ENCODE peak calls at places on chromosomes 16 and 17, in seven cellular contexts. H is heart left ventricle, T is GM12878, V is GM12891, M is Peyer's patch, O is suprapubic skin, R is H1. D is an unnamed sample.

GRCh38 chr16:85833540-85833914 is 34.0 kb downstream of the COX4I1 start:
- DNase-seq in T (no peak), R (no peak), V (no peak), M (no peak), O (no peak), H (no peak), D (no peak)

GRCh38 chr16:68728558-68728957 is 8.5 kb upstream of the CDH1 start:
- DNase-seq in T (no peak), R (no peak), H (no peak), V (no peak), O (no peak), M (no peak), D (no peak)

GRCh38 chr17:82241183-82241925 is 12.5 kb downstream of the SLC16A3 start:
- DNase-seq in V (no peak), H (peak), M (peak), O (peak), T (no peak), R (no peak), D (peak)

GRCh38 chr16:85926370-85926769 is 27.4 kb downstream of the IRF8 start:
- DNase-seq in O (no peak), R (no peak), M (no peak), T (no peak), H (no peak), V (no peak), D (no peak)

GRCh38 chr16:79468236-79468635 is 132.3 kb downstream of the MAF start:
- DNase-seq in R (no peak), M (no peak), O (no peak), V (no peak), H (no peak), T (no peak), D (no peak)

GRCh38 chr17:11948791-11949190 is 48.5 kb downstream of the ZNF18 start:
- DNase-seq in R (no peak), V (no peak), H (no peak), M (no peak), T (no peak), O (no peak), D (peak)

GRCh38 chr16:74169687-74170522 is 126.7 kb upstream of the PSMD7 start:
- DNase-seq in O (no peak), R (no peak), V (no peak), T (no peak), M (no peak), H (no peak), D (no peak)

GRCh38 chr16:12874135-12874534 is 27.3 kb upstream of the SHISA9 start:
- DNase-seq in M (no peak), T (no peak), V (no peak), R (no peak), H (no peak), O (no peak), D (no peak)

GRCh38 chr16:52035406-52035805 is 511.5 kb downstream of the TOX3 start:
- DNase-seq in O (no peak), R (no peak), M (no peak), H (no peak), V (no peak), T (no peak), D (no peak)

GRCh38 chr17:39628655-39629493 is 2.1 kb downstream of the PPP1R1B start:
- DNase-seq in R (no peak), M (peak), O (no peak), T (no peak), H (no peak), V (no peak), D (no peak)

GRCh38 chr16:79805621-79806020 is 205.1 kb upstream of the MAF start:
- DNase-seq in T (no peak), H (no peak), R (no peak), M (no peak), O (no peak), V (no peak), D (no peak)

GRCh38 chr16:88383401-88384221 is 852 bp downstream of the ZNF469 start:
- DNase-seq in H (no peak), R (no peak), O (no peak), M (no peak), T (no peak), V (no peak), D (no peak)

GRCh38 chr17:78609198-78609597 is 32.0 kb upstream of the DNAH17 start:
- DNase-seq in M (no peak), H (no peak), T (no peak), O (no peak), V (no peak), R (no peak), D (no peak)

GRCh38 chr17:48998557-48999440 is 1.6 kb downstream of the IGF2BP1 start:
- DNase-seq in H (no peak), R (no peak), O (peak), M (no peak), V (no peak), T (no peak), D (no peak)

GRCh38 chr16:21666772-21667171 is 3.0 kb downstream of the OTOA start:
- DNase-seq in R (no peak), V (no peak), M (no peak), T (no peak), H (no peak), O (peak), D (no peak)

GRCh38 chr17:27660436-27660835 is 29.4 kb downstream of the LGALS9 start:
- DNase-seq in V (no peak), M (no peak), O (no peak), T (no peak), R (no peak), H (no peak), D (no peak)

GRCh38 chr17:41391535-41391934 is 5.9 kb downstream of the KRT31 start:
- DNase-seq in V (no peak), R (no peak), T (no peak), O (no peak), M (no peak), H (no peak), D (no peak)

GRCh38 chr16:86462334-86463084 is 47.8 kb upstream of the FOXF1 start:
- DNase-seq in V (no peak), R (no peak), H (no peak), M (peak), O (no peak), T (no peak), D (no peak)

GRCh38 chr17:81735181-81736102 is 23.4 kb downstream of the SLC25A10 start:
- DNase-seq in T (peak), R (no peak), H (no peak), V (no peak), O (no peak), M (peak), D (no peak)

GRCh38 chr17:72600934-72601333 is 480.1 kb downstream of the SOX9 start:
- DNase-seq in H (no peak), V (no peak), R (no peak), T (no peak), O (no peak), M (no peak), D (no peak)

GRCh38 chr17:74738051-74738996 is 1.3 kb downstream of the RAB37 start:
- DNase-seq in T (peak), R (no peak), H (peak), O (no peak), M (peak), V (no peak), D (no peak)

GRCh38 chr17:37278247-37278894 is 97.4 kb upstream of the C17orf78 start:
- DNase-seq in O (no peak), H (no peak), V (no peak), M (no peak), T (no peak), R (no peak), D (no peak)

GRCh38 chr16:2019500-2019899 is at the start of gene NPW:
- DNase-seq in T (no peak), O (no peak), M (no peak), V (no peak), H (peak), R (peak), D (no peak)

GRCh38 chr17:30954046-30954805 is 16.6 kb upstream of the RNF135 start:
- DNase-seq in H (no peak), V (no peak), M (no peak), T (no peak), O (no peak), R (no peak), D (no peak)

GRCh38 chr16:82481455-82481854 is 145.3 kb upstream of the CDH13 start:
- DNase-seq in R (no peak), M (no peak), H (no peak), O (no peak), V (no peak), T (no peak), D (no peak)

GRCh38 chr17:82332669-82333278 is 792 bp downstream of the SECTM1 start:
- DNase-seq in O (no peak), R (no peak), V (no peak), M (peak), T (no peak), H (peak), D (no peak)

GRCh38 chr17:72974605-72975232 is 117.8 kb downstream of the SLC39A11 start:
- DNase-seq in T (no peak), V (no peak), M (peak), H (no peak), O (no peak), R (no peak), D (no peak)

GRCh38 chr17:10089221-10089799 is 109.1 kb downstream of the GAS7 start:
- DNase-seq in H (no peak), O (no peak), M (no peak), R (no peak), T (no peak), V (no peak), D (no peak)

DNA sequence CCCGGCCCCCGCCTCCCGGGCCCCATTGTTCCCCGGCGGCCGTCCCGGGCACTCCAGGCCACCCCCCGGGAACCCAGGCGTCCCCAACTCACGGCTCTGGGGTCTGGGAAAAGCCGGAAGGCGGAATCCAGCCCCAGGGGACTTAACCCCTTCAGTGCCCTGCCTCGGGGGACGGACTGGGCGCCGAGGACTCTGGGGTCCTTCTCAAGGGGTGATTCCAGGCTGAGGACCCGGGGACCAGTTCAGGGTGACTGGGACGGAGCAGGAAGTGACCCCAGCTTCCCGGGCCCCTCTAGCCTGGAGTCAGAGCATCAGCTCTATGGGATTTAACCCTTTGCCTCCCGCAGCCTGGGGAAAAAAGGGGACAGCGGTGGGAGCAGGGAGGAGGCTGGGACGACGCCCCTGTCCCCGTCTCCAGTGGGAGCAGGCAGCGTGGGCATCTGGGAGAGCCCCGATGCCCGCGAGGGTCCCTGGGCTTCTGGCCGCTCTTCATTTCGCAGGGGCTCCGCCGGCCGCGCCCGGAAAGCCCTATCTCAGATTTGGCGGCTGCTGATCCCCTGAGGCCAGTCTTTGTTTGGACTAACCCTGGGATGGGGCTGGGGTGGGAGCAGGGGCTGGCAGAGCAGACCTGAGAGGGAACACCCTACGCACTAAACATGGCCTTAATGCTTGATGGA is at the start of gene ZNF629:
- DNase-seq in R (peak), V (peak), O (no peak), T (no peak), M (peak), H (peak), D (peak)
- TF ChIP-seq POLR2A in R (peak), V (no peak), O (no peak), T (no peak), M (peak), H (no peak), D (no peak)

GRCh38 chr17:3904486-3904885 is 11.6 kb upstream of the CAMKK1 start:
- DNase-seq in H (no peak), T (no peak), M (peak), O (no peak), V (no peak), R (no peak), D (no peak)

GRCh38 chr17:3905017-3905486 is 11.2 kb downstream of the P2RX1 start:
- DNase-seq in R (no peak), H (no peak), T (no peak), O (no peak), M (peak), V (no peak), D (no peak)

GRCh38 chr17:3909257-3909656 is 7.0 kb downstream of the P2RX1 start:
- DNase-seq in V (no peak), R (no peak), T (no peak), O (no peak), M (no peak), H (no peak), D (no peak)

GRCh38 chr17:3907483-3908216 is 8.6 kb downstream of the P2RX1 start:
- DNase-seq in V (no peak), M (no peak), R (no peak), O (no peak), H (no peak), T (no peak), D (no peak)

DNA sequence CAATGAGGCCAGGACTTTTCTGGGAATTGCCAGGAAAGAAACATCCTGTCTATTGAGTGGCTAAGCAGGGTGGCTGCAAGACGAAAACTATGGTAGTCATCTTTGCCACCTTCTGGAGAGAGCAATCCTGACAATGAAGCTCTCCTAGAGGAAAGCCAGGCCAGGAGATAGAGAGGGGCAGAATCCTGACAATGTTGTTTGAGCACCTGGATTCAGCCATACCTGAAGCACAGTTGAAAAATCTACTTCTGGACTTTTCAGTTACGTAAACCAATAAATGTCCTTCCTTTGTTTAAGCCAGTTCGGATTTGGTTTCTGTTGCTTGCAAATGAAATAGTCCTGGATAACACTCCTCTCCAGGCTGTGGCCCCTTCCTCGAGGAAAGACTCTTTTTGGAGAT is 9.4 kb downstream of the P2RX1 start:
- DNase-seq in V (no peak), M (no peak), O (no peak), R (no peak), H (no peak), T (no peak), D (no peak)
- TF ChIP-seq POLR2A in V (no peak), M (no peak), O (no peak), R (no peak), H (no peak), T (no peak), D (no peak)

DNA sequence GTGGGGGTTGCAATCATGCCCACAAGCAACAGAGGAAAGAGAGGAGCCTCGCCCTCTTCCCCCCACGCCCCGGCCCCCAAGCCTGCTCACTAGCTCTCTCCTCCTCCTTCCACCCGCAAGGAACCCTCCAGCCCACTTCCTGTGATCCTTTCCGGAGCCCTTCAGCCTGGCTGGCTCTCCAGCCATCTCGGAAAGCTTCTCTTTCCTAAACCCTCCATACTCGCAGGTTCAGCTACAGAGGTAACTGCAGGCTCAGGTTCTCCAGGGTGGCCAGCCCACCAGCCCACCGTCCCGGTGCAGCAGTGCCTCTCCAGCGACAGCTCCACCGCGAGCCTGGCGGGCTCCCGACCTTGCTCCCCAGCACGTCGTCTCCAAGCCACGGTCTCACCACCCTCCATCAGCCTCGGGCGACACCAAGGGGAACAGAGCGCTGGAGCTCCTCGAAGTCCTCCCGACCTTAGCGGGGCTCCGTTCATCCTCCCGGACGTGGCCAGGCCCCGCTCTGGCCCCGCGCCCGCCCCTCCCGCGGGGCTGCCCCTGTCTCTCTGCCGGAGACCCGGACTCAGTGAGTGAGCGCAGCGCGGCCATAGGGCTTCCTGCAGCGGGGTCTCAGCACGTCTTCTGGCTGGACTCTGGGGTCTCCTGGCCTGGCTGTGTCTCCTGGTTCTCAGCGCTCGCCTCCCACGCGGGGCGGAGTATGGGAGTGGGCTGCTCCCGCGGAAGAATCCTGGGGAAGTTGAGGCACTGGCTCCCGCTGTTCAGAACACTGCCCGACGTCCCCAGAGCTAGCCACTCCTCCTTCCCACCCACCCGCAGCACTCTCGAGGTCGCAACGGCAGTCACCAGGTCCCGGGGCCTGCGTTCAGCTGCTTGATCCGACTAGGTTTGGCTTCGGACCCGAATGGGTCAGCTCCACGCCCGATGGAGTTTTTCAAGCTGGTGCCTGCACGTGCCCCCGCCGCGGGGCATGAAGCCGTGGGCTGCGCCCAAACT is 12.8 kb upstream of the ODF4 start:
- DNase-seq in M (no peak), O (peak), R (peak), H (peak), T (no peak), V (peak), D (no peak)
- TF ChIP-seq POLR2A in M (no peak), O (no peak), R (peak), H (no peak), T (no peak), V (no peak), D (no peak)

DNA sequence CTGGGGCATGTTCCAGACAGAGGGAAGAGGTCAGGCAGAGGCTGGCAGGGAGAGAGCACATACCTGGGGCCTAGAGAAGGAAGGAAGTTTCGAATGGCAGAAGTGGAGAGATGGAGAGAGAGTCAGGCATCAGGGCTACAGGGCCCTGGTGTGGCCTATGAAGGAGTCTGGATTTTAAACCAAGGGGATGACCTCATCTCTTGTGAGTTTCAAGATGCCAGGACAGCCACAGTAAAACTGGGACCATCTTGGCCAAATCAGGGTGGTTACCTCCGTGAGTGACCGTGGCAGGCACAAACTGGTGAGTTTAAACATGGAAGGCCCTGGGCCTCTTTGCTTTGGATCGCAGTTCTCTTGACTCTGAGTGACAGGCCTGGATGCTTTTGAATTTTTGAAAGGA is 7.6 kb upstream of the ATP2C2 start:
- DNase-seq in V (no peak), T (no peak), H (no peak), O (no peak), M (no peak), R (no peak), D (no peak)
- TF ChIP-seq POLR2A in V (no peak), T (no peak), H (no peak), O (no peak), M (no peak), R (no peak), D (no peak)

DNA sequence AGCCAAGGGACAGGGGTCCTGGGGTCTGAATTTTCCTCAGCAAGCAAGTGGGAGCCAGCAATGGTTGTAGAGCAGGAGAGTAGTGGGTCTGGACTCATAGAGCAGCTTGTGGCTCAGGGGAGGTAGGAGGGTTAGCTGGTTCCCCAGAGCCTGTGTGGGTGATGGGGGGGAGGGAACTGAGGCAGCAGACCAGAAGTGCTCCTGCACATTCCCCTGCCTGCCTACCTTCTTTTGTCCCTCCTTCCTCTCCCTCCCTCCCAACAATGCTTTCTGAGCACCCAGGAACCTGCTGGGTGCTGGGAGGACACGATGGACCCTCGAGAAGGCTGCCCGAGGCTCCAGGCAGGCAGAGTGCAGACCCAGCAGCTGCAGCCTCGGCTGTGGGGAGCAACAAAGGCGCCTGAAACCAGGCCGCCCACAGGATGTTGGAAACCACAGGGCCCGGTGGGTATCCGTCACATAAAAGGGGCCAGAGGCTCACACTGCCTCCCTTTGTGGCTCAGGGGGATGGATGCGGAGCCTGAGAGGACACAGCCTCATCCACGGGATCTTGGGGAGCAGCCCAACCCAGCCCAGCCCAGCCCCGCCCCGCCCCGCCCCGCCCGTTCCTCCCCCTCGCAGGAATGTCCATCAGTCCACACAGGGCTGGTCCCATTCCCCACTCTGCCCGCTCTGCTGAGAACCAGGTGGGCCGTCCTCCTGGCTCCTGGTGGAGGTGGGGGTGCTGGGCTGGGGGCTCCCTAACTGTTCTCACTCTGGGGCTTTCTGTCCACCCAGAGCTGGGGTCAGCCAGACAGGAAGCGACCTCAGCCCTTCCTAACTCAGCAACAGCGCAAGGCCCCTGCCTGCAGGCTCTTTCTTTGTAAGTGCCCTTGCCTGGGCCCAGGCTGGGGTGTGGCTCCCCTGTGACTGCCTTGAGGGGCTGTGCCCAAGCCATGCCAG is 1.7 kb upstream of the NLRC3 start:
- DNase-seq in T (peak), M (peak), V (peak), H (no peak), R (peak), O (no peak), D (no peak)
- TF ChIP-seq POLR2A in T (peak), M (no peak), V (peak), H (no peak), R (no peak), O (no peak), D (no peak)

DNA sequence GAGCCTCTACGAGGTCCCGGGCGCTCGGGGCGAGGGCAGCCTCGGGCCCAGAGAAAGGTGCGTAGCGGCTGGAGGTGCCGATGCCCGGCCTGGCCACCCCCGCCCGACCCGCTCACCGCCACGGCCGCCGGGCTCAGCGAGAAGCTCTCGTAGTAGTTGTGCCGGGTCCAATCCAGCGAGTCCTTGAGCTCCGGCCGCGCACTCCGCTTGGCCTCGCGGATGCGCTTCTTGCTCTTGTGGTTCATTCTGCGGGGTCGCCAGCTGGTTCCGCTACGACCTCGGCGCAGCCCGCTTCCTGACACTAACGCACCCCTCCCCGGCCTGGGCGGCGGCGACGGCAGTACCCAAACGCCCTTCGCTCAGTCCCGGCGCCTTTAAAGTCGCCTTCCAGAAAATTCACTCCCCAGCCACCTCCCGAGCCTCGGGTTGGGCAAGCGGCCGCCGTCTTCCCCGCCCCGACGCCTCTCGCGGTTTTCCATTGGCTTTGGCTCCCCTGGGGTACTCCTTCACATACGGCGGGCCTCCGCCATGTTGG is at the start of gene JMJD6:
- DNase-seq in V (peak), H (peak), O (peak), M (peak), R (peak), T (peak), D (peak)
- TF ChIP-seq POLR2A in V (peak), H (peak), O (peak), M (peak), R (peak), T (peak), D (peak)